ENCODE peak calls at places on chromosomes 1 and 21, in six cellular contexts. F, X, I, R, T and Q are unnamed samples. For H3K4me1 and H3K36me3, the result is how much of the 10 kb centered on the place peaks cover.

GRCh38 chr1:36095760-36096405 is 7.2 kb downstream of the ADPRS start:
- DNase-seq in F (no peak), X (no peak), I (no peak), R (peak), T (no peak), Q (no peak)

GRCh38 chr21:35239811-35240219 is 190.7 kb upstream of the RUNX1 start:
- DNase-seq in F (no peak), X (no peak), I (no peak), R (no peak), T (no peak), Q (no peak)

GRCh38 chr21:44804762-44805161 is 3.1 kb upstream of the UBE2G2 start:
- DNase-seq in F (no peak), X (no peak), I (no peak), R (no peak), T (no peak), Q (peak)

GRCh38 chr1:110308247-110308646 is 30.9 kb upstream of the RBM15 start:
- DNase-seq in F (no peak), X (no peak), I (no peak), R (no peak), T (no peak), Q (no peak)

GRCh38 chr21:21003701-21004100 is 5.5 kb downstream of the NCAM2 start:
- DNase-seq in F (no peak), X (no peak), I (no peak), R (no peak), T (no peak), Q (peak)

GRCh38 chr1:221777434-221778072 is 35.7 kb upstream of the DUSP10 start:
- DNase-seq in F (no peak), X (peak), I (no peak), R (no peak), T (no peak), Q (no peak)

GRCh38 chr1:236890152-236891056 is 95.3 kb downstream of the MTR start:
- DNase-seq in F (no peak), X (no peak), I (no peak), R (no peak), T (no peak), Q (no peak)

GRCh38 chr21:35332841-35333426 is 283.8 kb upstream of the RUNX1 start:
- DNase-seq in F (no peak), X (no peak), I (no peak), R (no peak), T (no peak), Q (no peak)

GRCh38 chr1:109668123-109668800 is 405 bp downstream of the GSTM2 start:
- DNase-seq in F (no peak), X (no peak), I (no peak), R (no peak), T (no peak), Q (no peak)

GRCh38 chr21:45867041-45867630 is 114.4 kb upstream of the COL6A1 start:
- DNase-seq in F (no peak), X (no peak), I (peak), R (peak), T (peak), Q (no peak)

GRCh38 chr1:116405241-116406135 is 32.4 kb downstream of the ATP1A1 start:
- DNase-seq in F (no peak), X (no peak), I (no peak), R (no peak), T (no peak), Q (peak)

GRCh38 chr1:103326595-103326994 is 198.9 kb upstream of the RNPC3 start:
- DNase-seq in F (no peak), X (no peak), I (no peak), R (no peak), T (no peak), Q (no peak)

GRCh38 chr1:166390406-166390805 is 223.6 kb upstream of the FAM78B start:
- DNase-seq in F (no peak), X (no peak), I (no peak), R (no peak), T (no peak), Q (no peak)

GRCh38 chr1:70458120-70458519 is 47.1 kb downstream of the CTH start:
- DNase-seq in F (peak), X (no peak), I (no peak), R (no peak), T (no peak), Q (no peak)

GRCh38 chr1:178122283-178122682 is 28.4 kb downstream of the RASAL2 start:
- DNase-seq in F (no peak), X (no peak), I (no peak), R (no peak), T (no peak), Q (no peak)

GRCh38 chr1:54254055-54254454 is 54.1 kb downstream of the MRPL37 start:
- DNase-seq in F (no peak), X (no peak), I (no peak), R (no peak), T (no peak), Q (no peak)

GRCh38 chr1:87803395-87803794 is 474.7 kb downstream of the LMO4 start:
- DNase-seq in F (no peak), X (no peak), I (no peak), R (no peak), T (no peak), Q (no peak)

GRCh38 chr1:233005703-233006102 is 55.3 kb downstream of the NTPCR start:
- DNase-seq in F (no peak), X (no peak), I (no peak), R (no peak), T (no peak), Q (peak)

GRCh38 chr1:80882552-80882951 is 918.2 kb upstream of the ADGRL2 start:
- DNase-seq in F (no peak), X (no peak), I (no peak), R (no peak), T (no peak), Q (no peak)

GRCh38 chr1:23701310-23701709 is 9.7 kb downstream of the RPL11 start:
- DNase-seq in F (no peak), X (no peak), I (no peak), R (no peak), T (no peak), Q (no peak)

GRCh38 chr1:217139513-217139912 is 416.3 kb upstream of the ESRRG start:
- DNase-seq in F (no peak), X (no peak), I (no peak), R (no peak), T (no peak), Q (peak)

GRCh38 chr1:25889470-25889869 is 14.0 kb upstream of the PAQR7 start:
- DNase-seq in F (no peak), X (no peak), I (no peak), R (no peak), T (no peak), Q (no peak)

GRCh38 chr1:53633073-53633704 is 105.8 kb downstream of the GLIS1 start:
- DNase-seq in F (no peak), X (no peak), I (peak), R (no peak), T (peak), Q (no peak)

GRCh38 chr1:5522605-5523145 is 469.6 kb downstream of the NPHP4 start:
- DNase-seq in F (no peak), X (no peak), I (no peak), R (no peak), T (no peak), Q (peak)

GRCh38 chr1:71324671-71325297 is 243.9 kb upstream of the ZRANB2 start:
- DNase-seq in F (no peak), X (no peak), I (no peak), R (no peak), T (no peak), Q (no peak)

GRCh38 chr1:86860424-86860823 is 53.5 kb downstream of the SELENOF start:
- DNase-seq in F (no peak), X (no peak), I (no peak), R (no peak), T (no peak), Q (no peak)

GRCh38 chr21:31142600-31142999 is 104.3 kb upstream of the KRTAP19-8 start:
- DNase-seq in F (no peak), X (peak), I (no peak), R (no peak), T (no peak), Q (peak)

GRCh38 chr1:248892590-248892989 is 13.4 kb upstream of the PGBD2 start:
- DNase-seq in F (no peak), X (no peak), I (no peak), R (no peak), T (no peak), Q (no peak)

GRCh38 chr1:241022366-241022765 is 334.6 kb downstream of the RGS7 start:
- DNase-seq in F (no peak), X (no peak), I (no peak), R (no peak), T (no peak), Q (no peak)

GRCh38 chr1:100834779-100835645 is 59.6 kb downstream of the EXTL2 start:
- DNase-seq in F (no peak), X (no peak), I (no peak), R (no peak), T (no peak), Q (peak)

GRCh38 chr1:248825573-248825908 is 174 bp downstream of the SH3BP5L start:
- DNase-seq in F (no peak), X (no peak), I (no peak), R (no peak), T (no peak), Q (no peak)

GRCh38 chr1:57270926-57271698 is 152.7 kb downstream of the DAB1 start:
- DNase-seq in F (no peak), X (no peak), I (no peak), R (no peak), T (no peak), Q (no peak)

GRCh38 chr21:45417951-45418300 is 13.0 kb downstream of the COL18A1 start:
- DNase-seq in F (no peak), X (no peak), I (no peak), R (peak), T (no peak), Q (peak)

GRCh38 chr1:24221246-24221645 is 34.2 kb upstream of the IFNLR1 start:
- DNase-seq in F (no peak), X (no peak), I (no peak), R (no peak), T (no peak), Q (no peak)

GRCh38 chr1:1779691-1780597 is 1.7 kb upstream of the NADK start:
- DNase-seq in F (peak), X (peak), I (peak), R (peak), T (peak), Q (peak)
- H3K4me1 ChIP-seq in F (half or more), X (half or more), I (half or more), R (half or more), T (half or more), Q (under half)

GRCh38 chr1:174286042-174286441 is 126.7 kb downstream of the RABGAP1L start:
- DNase-seq in F (no peak), X (no peak), I (no peak), R (no peak), T (no peak), Q (no peak)
- H3K36me3 ChIP-seq in F (under half), X (under half), I (under half), R (under half), T (under half), Q (under half)

DNA sequence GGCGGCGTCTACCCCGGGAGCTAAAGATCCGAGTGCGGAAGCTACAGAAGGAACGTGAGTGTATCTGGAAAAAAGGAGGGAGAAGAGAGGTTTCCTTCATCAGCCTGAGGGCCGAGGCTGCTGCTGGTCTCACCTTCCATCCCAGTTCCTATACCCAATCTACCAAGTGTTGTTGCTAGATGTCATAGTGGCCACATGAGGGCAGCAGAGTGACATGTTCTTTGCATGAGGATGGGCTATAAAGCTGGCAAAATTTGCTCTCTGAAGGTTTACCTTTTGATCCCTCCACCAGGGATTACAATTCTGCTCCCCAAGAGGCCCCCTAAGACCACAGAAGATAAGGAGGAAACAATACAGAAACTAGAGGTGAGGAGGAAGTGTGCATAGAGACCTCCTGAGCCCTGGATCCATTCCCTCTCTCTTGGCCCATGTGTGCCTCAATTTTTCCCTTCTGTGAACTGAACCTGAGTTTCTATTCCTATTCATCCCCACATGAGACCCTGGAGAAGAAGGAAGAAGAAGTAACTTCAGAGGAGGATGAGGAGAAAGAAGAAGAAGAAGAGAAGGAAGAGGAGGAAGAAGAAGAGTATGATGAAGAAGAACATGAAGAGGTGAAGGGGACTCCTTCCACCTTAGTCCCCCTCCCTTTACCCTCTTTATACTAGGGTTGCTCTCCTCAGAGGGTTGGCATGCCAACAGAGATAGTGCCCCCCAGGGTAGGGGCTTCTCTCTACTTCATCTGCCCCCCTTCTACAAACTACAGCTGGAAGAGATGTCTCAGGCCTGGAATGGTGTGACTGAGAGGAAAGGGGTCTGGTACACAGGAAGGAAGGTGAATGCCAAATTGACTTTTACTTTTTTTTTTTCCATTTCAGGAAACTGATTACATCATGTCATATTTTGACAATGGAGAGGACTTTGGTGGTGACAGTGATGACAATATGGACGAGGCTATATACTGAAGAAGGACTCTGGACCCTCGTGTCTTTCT is 13.3 kb downstream of the POLR3GL start:
- DNase-seq in F (peak), X (peak), I (peak), R (peak), T (peak), Q (peak)
- H3K4me3 ChIP-seq in F (no peak), X (peak), I (no peak), R (peak), T (peak), Q (no peak)

GRCh38 chr1:17429183-17429582 is 10.3 kb downstream of the RCC2 start:
- DNase-seq in F (no peak), X (no peak), I (no peak), R (no peak), T (no peak), Q (no peak)
- H3K4me1 ChIP-seq in F (under half), X (under half), I (under half), R (under half), T (under half), Q (under half)

DNA sequence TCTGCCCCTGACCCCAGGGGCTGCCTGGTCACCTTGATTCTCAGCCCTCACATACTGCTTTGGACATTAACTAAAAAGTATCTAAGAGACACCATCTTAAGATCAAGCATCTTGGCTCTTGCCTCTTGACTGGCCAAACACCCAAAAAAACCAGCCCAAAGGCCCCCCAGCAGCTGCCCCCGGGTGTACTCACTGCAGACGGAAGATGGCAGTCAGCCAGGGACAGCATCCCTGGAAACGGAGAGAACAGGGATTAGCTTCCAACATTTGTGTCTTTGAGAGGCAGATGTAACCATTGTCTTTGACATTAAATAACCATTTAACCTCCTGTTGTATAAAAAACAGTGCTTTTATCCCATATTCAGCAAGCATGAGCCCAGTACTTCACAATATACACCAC is 11.3 kb downstream of the TMEM63A start:
- DNase-seq in F (no peak), X (no peak), I (no peak), R (no peak), T (no peak), Q (no peak)
- H3K36me3 ChIP-seq in F (under half), X (half or more), I (half or more), R (half or more), T (half or more), Q (half or more)

GRCh38 chr1:203650012-203650836 is 23.6 kb downstream of the ATP2B4 start:
- DNase-seq in F (peak), X (peak), I (peak), R (peak), T (no peak), Q (peak)
- H3K4me3 ChIP-seq in F (peak), X (peak), I (peak), R (peak), T (peak), Q (peak)

DNA sequence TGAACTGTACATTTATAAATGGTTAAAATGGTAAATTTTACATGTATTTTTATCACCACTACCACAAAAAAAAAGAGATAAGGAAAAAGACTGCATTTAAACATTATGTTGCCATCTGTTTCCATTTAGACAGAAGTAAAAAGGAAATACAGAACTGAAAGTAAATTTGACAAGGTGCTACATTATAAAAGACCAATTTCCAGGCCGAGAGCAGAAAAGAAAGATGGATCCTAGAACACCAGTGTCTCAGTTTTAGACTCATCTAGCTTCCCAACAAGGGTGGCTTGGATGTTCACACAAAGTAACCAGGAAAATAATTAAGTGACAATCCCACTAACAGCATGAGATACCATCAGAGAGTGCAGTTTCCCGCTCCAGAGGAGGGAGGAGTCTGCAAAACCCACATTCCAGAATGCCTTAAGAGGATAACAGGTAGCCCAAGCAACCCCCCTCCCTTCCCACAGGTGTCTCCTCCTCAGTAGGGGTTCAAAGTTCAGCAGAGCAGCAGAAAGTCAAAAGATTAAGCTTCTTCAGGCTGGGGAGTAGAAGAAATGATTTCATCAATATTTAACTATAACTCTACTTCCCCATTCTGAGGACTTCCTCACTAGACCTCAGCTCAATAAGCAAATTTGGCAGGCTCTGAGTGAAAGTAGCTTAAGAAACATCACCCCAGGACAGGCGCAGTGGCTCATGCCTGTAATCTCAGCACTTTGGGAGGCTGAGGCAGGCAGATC is 11.8 kb downstream of the TPM3 start:
- DNase-seq in F (no peak), X (no peak), I (no peak), R (no peak), T (no peak), Q (peak)
- H3K4me1 ChIP-seq in F (half or more), X (half or more), I (half or more), R (half or more), T (half or more), Q (under half)